ENCODE peak calls at places on chromosomes 12 and 14, in ten cellular contexts. U is left lung; Q is RPMI7951; L is astrocyte of the spinal cord; W is GM03348; V is activated CD4-positive, alpha-beta T cell treated with anti-CD3 and anti-CD28 coated beads for 36 hours; Z is NCI-H2081; M is stimulated activated CD8-positive, alpha-beta memory T cell treated with anti-CD3 and anti-CD28 coated beads, Interleukin-2, amount 100 ng/mL, for 1 hour; A is neural crest cell; G is hepatic stellate cell. Y is an unnamed sample.

GRCh38 chr14:70259420-70259819 is 70.7 kb upstream of the SLC8A3 start:
- DNase-seq in V (no peak), A (no peak), M (no peak), G (no peak), W (no peak), U (no peak), Q (no peak), Z (no peak), L (no peak), Y (no peak)

GRCh38 chr12:58916891-58917570 is 3.3 kb downstream of the LRIG3 start:
- DNase-seq in W (peak), U (no peak), Z (no peak), V (no peak), A (no peak), G (peak), L (peak), M (no peak), Q (peak), Y (no peak)

GRCh38 chr12:22821985-22822384 is 197.0 kb downstream of the ETNK1 start:
- DNase-seq in Z (no peak), U (no peak), G (peak), L (peak), A (no peak), W (no peak), V (no peak), M (no peak), Q (peak), Y (peak)

GRCh38 chr12:45235087-45236025 is 19.5 kb downstream of the ANO6 start:
- DNase-seq in U (no peak), G (no peak), Z (no peak), W (peak), A (no peak), V (no peak), M (no peak), L (peak), Q (peak), Y (peak)

GRCh38 chr12:72547593-72547992 is 275.4 kb downstream of the TRHDE start:
- DNase-seq in M (no peak), G (no peak), L (peak), A (no peak), Q (no peak), U (no peak), W (no peak), Z (no peak), V (no peak), Y (no peak)

GRCh38 chr12:52884526-52885293 is 20.2 kb downstream of the KRT8 start:
- DNase-seq in W (peak), V (peak), M (peak), U (peak), A (peak), Z (peak), L (peak), G (peak), Q (peak), Y (no peak)

GRCh38 chr12:8699714-8700113 is 1.9 kb downstream of the RIMKLB start:
- DNase-seq in Q (no peak), L (no peak), G (no peak), V (no peak), Z (no peak), M (no peak), W (no peak), A (no peak), U (no peak), Y (no peak)

GRCh38 chr12:29374913-29375312 is 6.1 kb downstream of the ERGIC2 start:
- DNase-seq in Z (no peak), V (no peak), G (no peak), W (no peak), Q (no peak), A (no peak), U (no peak), L (no peak), M (no peak), Y (no peak)

GRCh38 chr12:126055521-126055920 is 990.3 kb downstream of the AACS start:
- DNase-seq in L (peak), U (no peak), W (no peak), Z (no peak), M (no peak), V (no peak), G (no peak), Q (peak), A (no peak), Y (no peak)

GRCh38 chr14:26276757-26277156 is 321.1 kb downstream of the NOVA1 start:
- DNase-seq in G (no peak), Z (peak), Q (no peak), M (no peak), L (no peak), V (no peak), W (no peak), U (no peak), A (peak), Y (peak)

GRCh38 chr12:23209793-23210192 is 584.8 kb downstream of the ETNK1 start:
- DNase-seq in W (no peak), L (no peak), Q (no peak), Z (no peak), M (no peak), U (no peak), V (no peak), G (no peak), A (no peak), Y (no peak)

GRCh38 chr14:68016243-68016914 is 196.8 kb downstream of the RAD51B start:
- DNase-seq in V (no peak), A (no peak), W (peak), M (no peak), Z (no peak), Q (peak), U (no peak), G (no peak), L (peak), Y (no peak)

GRCh38 chr12:59916988-59917387 is 321.2 kb downstream of the SLC16A7 start:
- DNase-seq in Q (no peak), L (no peak), U (no peak), M (no peak), G (no peak), Z (no peak), V (no peak), A (no peak), W (no peak), Y (no peak)